ENCODE peak calls at places on chromosome 21, in five cellular contexts. T is ascending aorta, J is left ventricle myocardium inferior, A is anterior cingulate cortex, Q is NB4. N is an unnamed sample.

GRCh38 chr21:46195595-46196195 is 11.4 kb upstream of the SPATC1L start:
- DNase-seq in Q (no peak), T (no peak), J (peak; percentile 5), A (no peak), N (no peak)

GRCh38 chr21:44958471-44959191 is 18.8 kb downstream of the SLX9 start:
- DNase-seq in J (peak; percentile 85), T (peak; percentile 95), Q (no peak), A (no peak), N (no peak)

GRCh38 chr21:45308211-45309068 is 20.7 kb upstream of the POFUT2 start:
- DNase-seq in J (peak; percentile 32), A (no peak), T (no peak), Q (peak; percentile 95), N (no peak)

GRCh38 chr21:31660134-31660565 is 657 bp downstream of the SOD1 start:
- DNase-seq in T (no peak), Q (peak; percentile 53), J (no peak), A (no peak), N (no peak)

GRCh38 chr21:25809013-25809412 is 74.2 kb downstream of the GABPA start:
- DNase-seq in A (no peak), T (no peak), Q (no peak), J (no peak), N (no peak)

GRCh38 chr21:42003051-42003461 is 7.1 kb downstream of the ZBTB21 start:
- DNase-seq in J (no peak), A (no peak), T (no peak), Q (no peak), N (no peak)

GRCh38 chr21:38985423-38986378 is 180.0 kb downstream of the ETS2 start:
- DNase-seq in J (peak; percentile 72), A (no peak), Q (peak; percentile 89), T (peak; percentile 88), N (no peak)

GRCh38 chr21:17925000-17925610 is 105.9 kb upstream of the C21orf91 start:
- DNase-seq in T (peak; percentile 67), A (no peak), Q (peak; percentile 61), J (no peak), N (no peak)

GRCh38 chr21:28754127-28754611 is 238.5 kb downstream of the LTN1 start:
- DNase-seq in J (peak; percentile 46), T (peak; percentile 88), Q (no peak), A (no peak), N (no peak)

GRCh38 chr21:35084869-35085268 is 35.8 kb upstream of the RUNX1 start:
- DNase-seq in Q (no peak), T (no peak), J (no peak), A (no peak), N (no peak)

GRCh38 chr21:16330340-16331319 is 600.8 kb downstream of the USP25 start:
- DNase-seq in A (no peak), J (no peak), T (no peak), Q (peak; percentile 62), N (peak; percentile 74)

GRCh38 chr21:44962481-44962966 is 22.7 kb downstream of the SLX9 start:
- DNase-seq in A (no peak), Q (no peak), T (peak; percentile 91), J (no peak), N (no peak)

GRCh38 chr21:43864313-43864805 is 664 bp upstream of the AGPAT3 start:
- DNase-seq in J (peak; percentile 53), A (no peak), T (peak; percentile 69), Q (peak; percentile 53), N (no peak)

GRCh38 chr21:38434913-38435533 is 63.3 kb downstream of the ERG start:
- DNase-seq in A (no peak), T (peak; percentile 86), J (no peak), Q (no peak), N (no peak)

GRCh38 chr21:17590443-17590842 is 22.3 kb downstream of the BTG3 start:
- DNase-seq in Q (no peak), T (no peak), A (no peak), J (no peak), N (no peak)

GRCh38 chr21:41612674-41613250 is 104.8 kb upstream of the TMPRSS2 start:
- DNase-seq in A (peak; percentile 13), Q (peak; percentile 45), J (peak; percentile 75), T (peak; percentile 97), N (no peak)

GRCh38 chr21:16865612-16866011 is 647.2 kb upstream of the CXADR start:
- DNase-seq in A (no peak), J (no peak), T (no peak), Q (no peak), N (no peak)

GRCh38 chr21:26453258-26453657 is 119.8 kb downstream of the CYYR1 start:
- DNase-seq in Q (no peak), T (no peak), J (no peak), A (no peak), N (no peak)

GRCh38 chr21:44869860-44870747 is 3.4 kb downstream of the PTTG1IP start:
- DNase-seq in A (no peak), T (peak; percentile 94), Q (no peak), J (no peak), N (no peak)

GRCh38 chr21:38813143-38813542 is 7.4 kb downstream of the ETS2 start:
- DNase-seq in T (no peak), J (no peak), Q (no peak), A (no peak), N (no peak)

GRCh38 chr21:43289442-43289841 is 120.6 kb downstream of the CRYAA start:
- DNase-seq in Q (no peak), A (no peak), T (no peak), J (peak; percentile 6), N (no peak)

GRCh38 chr21:16069713-16070112 is 339.9 kb downstream of the USP25 start:
- DNase-seq in A (no peak), Q (no peak), J (no peak), T (no peak), N (no peak)

GRCh38 chr21:25701529-25701928 is 33.2 kb downstream of the ATP5PF start:
- DNase-seq in T (no peak), J (no peak), Q (no peak), A (no peak), N (no peak)

GRCh38 chr21:39430457-39430856 is 15.1 kb downstream of the LCA5L start:
- DNase-seq in A (no peak), J (no peak), T (no peak), Q (no peak), N (no peak)

GRCh38 chr21:39003982-39004775 is 179.1 kb downstream of the PSMG1 start:
- DNase-seq in J (no peak), A (no peak), T (peak; percentile 80), Q (peak; percentile 30), N (no peak)

GRCh38 chr21:32545948-32546441 is 39.3 kb downstream of the TCP10L start:
- DNase-seq in T (no peak), Q (no peak), J (no peak), A (no peak), N (no peak)

GRCh38 chr21:36803051-36803709 is 104.3 kb downstream of the SIM2 start:
- DNase-seq in A (no peak), T (no peak), J (no peak), Q (no peak), N (peak; percentile 32)

GRCh38 chr21:27572681-27573080 is 605.8 kb upstream of the ADAMTS5 start:
- DNase-seq in Q (no peak), J (no peak), A (no peak), T (no peak), N (no peak)

GRCh38 chr21:31557956-31558838 is 101.3 kb upstream of the SOD1 start:
- DNase-seq in Q (no peak), J (no peak), T (no peak), A (peak; percentile 55), N (no peak)

N was measured in cerebellar nuclear complex.